ENCODE peak calls at places on chromosomes 5 and 9, in eight cellular contexts. S, L, V, D, Y, O, I and Q are unnamed samples.

GRCh38 chr9:124000784-124001444 is 10.7 kb upstream of the LHX2 start:
- DNase-seq in D (no peak), L (no peak), I (no peak), O (no peak), Y (no peak), V (no peak), S (no peak), Q (no peak)

GRCh38 chr5:179803651-179804598 is 2.7 kb downstream of the MGAT4B start:
- DNase-seq in I (no peak), O (peak), S (peak), V (no peak), L (no peak), Y (peak), D (no peak), Q (no peak)

GRCh38 chr9:76697110-76697509 is 67.1 kb upstream of the PCA3 start:
- DNase-seq in Y (no peak), O (no peak), L (no peak), I (no peak), V (no peak), S (no peak), D (no peak), Q (no peak)

GRCh38 chr9:90053027-90053426 is 448.2 kb downstream of the GADD45G start:
- DNase-seq in L (peak), I (no peak), V (no peak), D (no peak), O (no peak), S (no peak), Y (no peak), Q (no peak)

GRCh38 chr5:106522296-106522695 is 1148.4 kb downstream of the EFNA5 start:
- DNase-seq in Y (no peak), I (no peak), O (no peak), S (no peak), L (no peak), D (peak), V (no peak), Q (no peak)

GRCh38 chr9:86821011-86821845 is 126.1 kb downstream of the GAS1 start:
- DNase-seq in D (no peak), I (peak), Y (no peak), L (no peak), V (no peak), S (no peak), O (no peak), Q (peak)

GRCh38 chr9:106400950-106401349 is 462.0 kb upstream of the ZNF462 start:
- DNase-seq in S (no peak), Y (no peak), V (no peak), I (no peak), D (no peak), O (no peak), L (no peak), Q (no peak)

GRCh38 chr9:87148391-87149237 is 201.3 kb upstream of the GAS1 start:
- DNase-seq in Y (peak), L (peak), I (peak), V (peak), O (peak), D (peak), S (peak), Q (no peak)

GRCh38 chr5:141853895-141854626 is 24.1 kb downstream of the PCDH1 start:
- DNase-seq in S (no peak), D (no peak), O (no peak), I (no peak), V (no peak), Y (no peak), L (no peak), Q (no peak)
- TF ChIP-seq CTCF in S (no peak), D (no peak), O (no peak), I (no peak), V (no peak), Y (no peak), L (no peak), Q (no peak)

GRCh38 chr5:177310332-177310731 is 1.4 kb downstream of the MXD3 start:
- DNase-seq in O (no peak), S (no peak), V (no peak), L (no peak), I (no peak), Y (no peak), D (no peak), Q (no peak)
- H3K4me3 ChIP-seq in O (no peak), S (no peak), V (no peak), L (peak), I (peak), Y (no peak), D (peak), Q (peak)

GRCh38 chr5:77866198-77866597 is 90.1 kb upstream of the TBCA start:
- DNase-seq in S (no peak), O (no peak), L (no peak), D (no peak), I (no peak), V (no peak), Y (no peak), Q (no peak)
- TF ChIP-seq CTCF in S (no peak), O (no peak), L (no peak), D (no peak), I (no peak), V (no peak), Y (no peak), Q (no peak)

DNA sequence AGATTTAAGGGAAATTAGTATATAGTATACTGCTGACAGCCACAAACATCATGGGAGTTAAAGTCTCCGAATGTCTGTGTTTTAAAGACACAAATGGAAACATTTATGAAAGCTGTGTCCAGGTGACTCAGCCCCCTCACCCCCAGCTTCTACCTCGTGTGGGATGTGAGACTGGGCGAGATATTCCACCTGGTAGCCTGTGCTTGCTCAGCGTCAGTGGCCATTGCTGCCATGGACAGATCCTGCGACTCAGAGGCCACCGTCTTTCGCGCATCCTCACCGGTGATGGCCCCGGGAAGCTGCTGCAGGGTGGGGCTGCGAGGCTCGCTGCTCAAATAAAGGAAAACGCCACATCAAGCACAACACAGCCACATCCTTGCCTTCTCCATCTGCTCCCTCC is 31.2 kb upstream of the EXOC3 start:
- DNase-seq in I (no peak), V (no peak), L (no peak), O (peak), Y (no peak), D (no peak), S (no peak), Q (no peak)
- H3K4me3 ChIP-seq in I (no peak), V (no peak), L (no peak), O (no peak), Y (no peak), D (no peak), S (no peak), Q (no peak)